ENCODE peak calls at places on chromosomes 11 and 22, in eight cellular contexts. One of them, this sample, is unnamed.

GRCh38 chr11:75028321-75029097 is 39.8 kb downstream of the NEU3 start:
- DNase-seq in heart right ventricle: no peak
- DNase-seq in fibroblast of lung: no peak
- DNase-seq in adrenal gland: no peak
- DNase-seq in caudate nucleus: no peak
- DNase-seq in AG04450: no peak
- DNase-seq in PC-3: no peak
- DNase-seq in neural progenitor cell: no peak
- DNase-seq in this sample: peak

GRCh38 chr11:11895672-11896071 is 53.9 kb downstream of the USP47 start:
- DNase-seq in heart right ventricle: no peak
- DNase-seq in fibroblast of lung: no peak
- DNase-seq in adrenal gland: no peak
- DNase-seq in caudate nucleus: no peak
- DNase-seq in AG04450: no peak
- DNase-seq in PC-3: peak
- DNase-seq in neural progenitor cell: no peak
- DNase-seq in this sample: no peak

GRCh38 chr11:833114-833791 is 501 bp downstream of the CD151 start:
- DNase-seq in heart right ventricle: peak
- DNase-seq in fibroblast of lung: no peak
- DNase-seq in adrenal gland: peak
- DNase-seq in caudate nucleus: no peak
- DNase-seq in AG04450: no peak
- DNase-seq in PC-3: no peak
- DNase-seq in neural progenitor cell: peak
- DNase-seq in this sample: no peak

GRCh38 chr22:30327864-30328345 is 1.2 kb upstream of the TBC1D10A start:
- DNase-seq in heart right ventricle: no peak
- DNase-seq in fibroblast of lung: no peak
- DNase-seq in adrenal gland: no peak
- DNase-seq in caudate nucleus: no peak
- DNase-seq in AG04450: no peak
- DNase-seq in PC-3: peak
- DNase-seq in neural progenitor cell: peak
- DNase-seq in this sample: no peak

GRCh38 chr11:235180-235997 is 753 bp downstream of the SIRT3 start:
- DNase-seq in heart right ventricle: no peak
- DNase-seq in fibroblast of lung: peak
- DNase-seq in adrenal gland: no peak
- DNase-seq in caudate nucleus: no peak
- DNase-seq in AG04450: no peak
- DNase-seq in PC-3: no peak
- DNase-seq in neural progenitor cell: no peak
- DNase-seq in this sample: no peak

GRCh38 chr11:8744423-8744822 is 61.8 kb downstream of the RPL27A start:
- DNase-seq in heart right ventricle: no peak
- DNase-seq in fibroblast of lung: peak
- DNase-seq in adrenal gland: no peak
- DNase-seq in caudate nucleus: no peak
- DNase-seq in AG04450: no peak
- DNase-seq in PC-3: peak
- DNase-seq in neural progenitor cell: no peak
- DNase-seq in this sample: no peak

GRCh38 chr22:39240841-39241631 is 3.7 kb downstream of the PDGFB start:
- DNase-seq in heart right ventricle: peak
- DNase-seq in fibroblast of lung: no peak
- DNase-seq in adrenal gland: no peak
- DNase-seq in caudate nucleus: no peak
- DNase-seq in AG04450: no peak
- DNase-seq in PC-3: peak
- DNase-seq in neural progenitor cell: peak
- DNase-seq in this sample: no peak

GRCh38 chr22:30668306-30668655 is 606 bp upstream of the DUSP18 start:
- DNase-seq in heart right ventricle: no peak
- DNase-seq in fibroblast of lung: peak
- DNase-seq in adrenal gland: no peak
- DNase-seq in caudate nucleus: no peak
- DNase-seq in AG04450: no peak
- DNase-seq in PC-3: no peak
- DNase-seq in neural progenitor cell: peak
- DNase-seq in this sample: no peak

GRCh38 chr22:49024775-49025440 is 802.8 kb downstream of the BRD1 start:
- DNase-seq in heart right ventricle: no peak
- DNase-seq in fibroblast of lung: no peak
- DNase-seq in adrenal gland: no peak
- DNase-seq in caudate nucleus: no peak
- DNase-seq in AG04450: no peak
- DNase-seq in PC-3: no peak
- DNase-seq in neural progenitor cell: no peak
- DNase-seq in this sample: no peak

GRCh38 chr22:42895087-42895486 is 38.0 kb upstream of the ARFGAP3 start:
- DNase-seq in heart right ventricle: no peak
- DNase-seq in fibroblast of lung: no peak
- DNase-seq in adrenal gland: no peak
- DNase-seq in caudate nucleus: no peak
- DNase-seq in AG04450: no peak
- DNase-seq in PC-3: no peak
- DNase-seq in neural progenitor cell: no peak
- DNase-seq in this sample: no peak

GRCh38 chr22:42893366-42894150 is 36.5 kb upstream of the ARFGAP3 start:
- DNase-seq in heart right ventricle: no peak
- DNase-seq in fibroblast of lung: no peak
- DNase-seq in adrenal gland: no peak
- DNase-seq in caudate nucleus: no peak
- DNase-seq in AG04450: no peak
- DNase-seq in PC-3: no peak
- DNase-seq in neural progenitor cell: no peak
- DNase-seq in this sample: no peak

GRCh38 chr22:42897960-42898359 is 40.9 kb upstream of the ARFGAP3 start:
- DNase-seq in heart right ventricle: no peak
- DNase-seq in fibroblast of lung: no peak
- DNase-seq in adrenal gland: no peak
- DNase-seq in caudate nucleus: no peak
- DNase-seq in AG04450: no peak
- DNase-seq in PC-3: no peak
- DNase-seq in neural progenitor cell: no peak
- DNase-seq in this sample: no peak

GRCh38 chr22:42892571-42893316 is 35.7 kb upstream of the ARFGAP3 start:
- DNase-seq in heart right ventricle: no peak
- DNase-seq in fibroblast of lung: no peak
- DNase-seq in adrenal gland: no peak
- DNase-seq in caudate nucleus: no peak
- DNase-seq in AG04450: no peak
- DNase-seq in PC-3: no peak
- DNase-seq in neural progenitor cell: no peak
- DNase-seq in this sample: no peak

DNA sequence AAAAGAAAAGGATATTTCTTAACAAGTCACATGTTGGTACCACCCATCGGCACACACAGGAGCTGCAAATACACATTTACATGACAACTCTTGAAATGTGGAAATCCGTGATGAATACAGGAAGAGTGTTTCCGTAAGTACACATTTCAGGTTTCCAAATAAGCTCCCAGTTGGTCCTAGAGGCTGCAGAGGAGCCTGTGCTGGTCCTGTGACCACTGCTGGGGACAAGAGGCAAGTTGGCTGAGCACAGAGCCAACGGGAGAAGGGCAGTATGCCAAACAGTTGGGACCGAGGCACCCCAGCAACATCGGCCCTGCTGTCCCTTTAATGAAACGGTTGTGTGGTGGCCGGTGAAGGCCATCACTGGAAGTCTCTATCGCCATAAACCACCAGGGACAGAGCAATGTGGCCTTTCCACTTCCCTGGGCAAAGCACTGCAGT is 38.5 kb upstream of the ARFGAP3 start:
- DNase-seq in heart right ventricle: no peak
- DNase-seq in fibroblast of lung: no peak
- DNase-seq in adrenal gland: no peak
- DNase-seq in caudate nucleus: no peak
- DNase-seq in AG04450: no peak
- DNase-seq in PC-3: no peak
- DNase-seq in neural progenitor cell: no peak
- DNase-seq in this sample: no peak
- H3K27ac ChIP-seq in heart right ventricle: peak
- H3K27ac ChIP-seq in fibroblast of lung: no peak
- H3K27ac ChIP-seq in adrenal gland: peak
- H3K27ac ChIP-seq in caudate nucleus: peak
- H3K27ac ChIP-seq in AG04450: no peak
- H3K27ac ChIP-seq in PC-3: no peak
- H3K27ac ChIP-seq in neural progenitor cell: no peak
- H3K27ac ChIP-seq in this sample: no peak

GRCh38 chr11:122178795-122179194 is 62.8 kb upstream of the BLID start:
- DNase-seq in heart right ventricle: no peak
- DNase-seq in fibroblast of lung: no peak
- DNase-seq in adrenal gland: no peak
- DNase-seq in caudate nucleus: no peak
- DNase-seq in AG04450: no peak
- DNase-seq in PC-3: peak
- DNase-seq in neural progenitor cell: no peak
- DNase-seq in this sample: no peak

GRCh38 chr11:122173587-122173986 is 57.6 kb upstream of the BLID start:
- DNase-seq in heart right ventricle: no peak
- DNase-seq in fibroblast of lung: no peak
- DNase-seq in adrenal gland: no peak
- DNase-seq in caudate nucleus: no peak
- DNase-seq in AG04450: no peak
- DNase-seq in PC-3: peak
- DNase-seq in neural progenitor cell: no peak
- DNase-seq in this sample: no peak

GRCh38 chr11:122177238-122177637 is 61.2 kb upstream of the BLID start:
- DNase-seq in heart right ventricle: no peak
- DNase-seq in fibroblast of lung: no peak
- DNase-seq in adrenal gland: no peak
- DNase-seq in caudate nucleus: no peak
- DNase-seq in AG04450: no peak
- DNase-seq in PC-3: no peak
- DNase-seq in neural progenitor cell: no peak
- DNase-seq in this sample: no peak

GRCh38 chr11:122175316-122175715 is 59.3 kb upstream of the BLID start:
- DNase-seq in heart right ventricle: no peak
- DNase-seq in fibroblast of lung: no peak
- DNase-seq in adrenal gland: no peak
- DNase-seq in caudate nucleus: no peak
- DNase-seq in AG04450: no peak
- DNase-seq in PC-3: peak
- DNase-seq in neural progenitor cell: no peak
- DNase-seq in this sample: no peak

GRCh38 chr11:122176651-122177050 is 60.6 kb upstream of the BLID start:
- DNase-seq in heart right ventricle: no peak
- DNase-seq in fibroblast of lung: peak
- DNase-seq in adrenal gland: no peak
- DNase-seq in caudate nucleus: no peak
- DNase-seq in AG04450: no peak
- DNase-seq in PC-3: no peak
- DNase-seq in neural progenitor cell: no peak
- DNase-seq in this sample: no peak
- H3K27ac ChIP-seq in heart right ventricle: no peak
- H3K27ac ChIP-seq in fibroblast of lung: peak
- H3K27ac ChIP-seq in adrenal gland: no peak
- H3K27ac ChIP-seq in caudate nucleus: peak
- H3K27ac ChIP-seq in AG04450: peak
- H3K27ac ChIP-seq in PC-3: peak
- H3K27ac ChIP-seq in neural progenitor cell: no peak
- H3K27ac ChIP-seq in this sample: no peak

DNA sequence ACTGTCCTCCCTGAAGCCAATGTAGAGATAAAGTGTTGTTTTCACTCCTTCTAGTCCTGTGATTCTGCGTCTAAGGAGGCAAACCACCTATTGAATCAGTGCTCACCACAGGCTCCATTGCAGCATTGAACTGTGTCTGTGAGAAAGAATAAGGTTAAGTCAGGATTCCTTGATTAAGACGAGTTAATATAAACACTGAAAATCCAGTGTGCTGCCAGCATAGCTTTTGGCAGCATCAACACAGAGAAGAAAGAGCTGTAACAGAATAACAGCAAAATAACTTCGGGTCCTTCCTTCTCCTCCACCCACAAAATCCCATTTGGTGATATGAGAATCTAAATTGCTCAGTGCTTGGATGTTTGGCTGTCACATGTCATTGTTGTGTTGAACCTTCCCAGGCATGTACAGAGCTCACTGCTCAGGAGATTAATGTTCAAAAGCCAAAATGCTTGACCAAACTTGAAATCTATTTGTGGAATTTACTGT is 185.2 kb upstream of the DDI1 start:
- DNase-seq in heart right ventricle: no peak
- DNase-seq in fibroblast of lung: peak
- DNase-seq in adrenal gland: no peak
- DNase-seq in caudate nucleus: no peak
- DNase-seq in AG04450: peak
- DNase-seq in PC-3: no peak
- DNase-seq in neural progenitor cell: no peak
- DNase-seq in this sample: no peak
- H3K27ac ChIP-seq in heart right ventricle: no peak
- H3K27ac ChIP-seq in fibroblast of lung: no peak
- H3K27ac ChIP-seq in adrenal gland: no peak
- H3K27ac ChIP-seq in caudate nucleus: no peak
- H3K27ac ChIP-seq in AG04450: no peak
- H3K27ac ChIP-seq in PC-3: no peak
- H3K27ac ChIP-seq in neural progenitor cell: no peak
- H3K27ac ChIP-seq in this sample: no peak

GRCh38 chr11:91299980-91300379 is 924.6 kb upstream of the FAT3 start:
- DNase-seq in heart right ventricle: no peak
- DNase-seq in fibroblast of lung: peak
- DNase-seq in adrenal gland: no peak
- DNase-seq in caudate nucleus: no peak
- DNase-seq in AG04450: no peak
- DNase-seq in PC-3: peak
- DNase-seq in neural progenitor cell: no peak
- DNase-seq in this sample: no peak

GRCh38 chr11:91303754-91304153 is 920.9 kb upstream of the FAT3 start:
- DNase-seq in heart right ventricle: no peak
- DNase-seq in fibroblast of lung: no peak
- DNase-seq in adrenal gland: no peak
- DNase-seq in caudate nucleus: no peak
- DNase-seq in AG04450: no peak
- DNase-seq in PC-3: peak
- DNase-seq in neural progenitor cell: no peak
- DNase-seq in this sample: no peak

GRCh38 chr11:91308069-91308468 is 916.5 kb upstream of the FAT3 start:
- DNase-seq in heart right ventricle: no peak
- DNase-seq in fibroblast of lung: no peak
- DNase-seq in adrenal gland: no peak
- DNase-seq in caudate nucleus: no peak
- DNase-seq in AG04450: no peak
- DNase-seq in PC-3: no peak
- DNase-seq in neural progenitor cell: no peak
- DNase-seq in this sample: no peak

GRCh38 chr11:91310085-91310484 is 914.5 kb upstream of the FAT3 start:
- DNase-seq in heart right ventricle: no peak
- DNase-seq in fibroblast of lung: no peak
- DNase-seq in adrenal gland: no peak
- DNase-seq in caudate nucleus: no peak
- DNase-seq in AG04450: no peak
- DNase-seq in PC-3: no peak
- DNase-seq in neural progenitor cell: no peak
- DNase-seq in this sample: no peak

DNA sequence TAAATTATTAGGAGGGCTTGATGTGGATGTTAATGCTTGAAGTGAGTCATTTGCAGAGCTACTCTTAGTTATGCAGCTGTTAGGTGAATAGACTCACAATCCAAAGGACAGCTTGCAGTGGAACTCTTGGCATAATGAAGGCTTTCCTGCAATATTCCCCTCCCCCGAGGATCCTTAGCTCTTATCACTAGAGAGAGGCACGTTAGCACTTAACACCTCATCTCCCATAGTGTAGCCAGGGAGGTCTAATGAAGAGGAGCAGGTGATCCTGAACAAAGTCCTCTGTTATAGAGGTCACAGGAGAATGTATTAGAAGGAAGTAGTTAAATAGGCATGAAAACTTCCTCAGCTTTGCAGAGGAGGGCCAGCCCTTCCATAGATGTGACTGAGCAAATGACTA is 919.2 kb upstream of the FAT3 start:
- DNase-seq in heart right ventricle: no peak
- DNase-seq in fibroblast of lung: no peak
- DNase-seq in adrenal gland: no peak
- DNase-seq in caudate nucleus: no peak
- DNase-seq in AG04450: no peak
- DNase-seq in PC-3: peak
- DNase-seq in neural progenitor cell: no peak
- DNase-seq in this sample: no peak
- H3K27ac ChIP-seq in heart right ventricle: no peak
- H3K27ac ChIP-seq in fibroblast of lung: no peak
- H3K27ac ChIP-seq in adrenal gland: no peak
- H3K27ac ChIP-seq in caudate nucleus: no peak
- H3K27ac ChIP-seq in AG04450: no peak
- H3K27ac ChIP-seq in PC-3: no peak
- H3K27ac ChIP-seq in neural progenitor cell: no peak
- H3K27ac ChIP-seq in this sample: no peak

This sample was measured in vagina.